ENCODE peak calls at places on chromosomes 7 and 10, in nine cellular contexts. One of them, this sample, is unnamed.

GRCh38 chr7:151726875-151727578 is 149.9 kb downstream of the PRKAG2 start:
- DNase-seq in HCT116: no peak
- DNase-seq in cardiac fibroblast: no peak
- DNase-seq in foreskin fibroblast: no peak
- DNase-seq in breast epithelium: no peak
- DNase-seq in heart left ventricle: no peak
- DNase-seq in bronchial epithelial cell: no peak
- DNase-seq in cardiac muscle cell: no peak
- DNase-seq in activated CD8-positive, alpha-beta T cell treated with anti-CD3 and anti-CD28 coated beads for 36 hours: no peak
- DNase-seq in this sample: no peak

GRCh38 chr7:129317450-129317849 is 92.6 kb downstream of the AHCYL2 start:
- DNase-seq in cardiac fibroblast: no peak
- DNase-seq in bronchial epithelial cell: no peak
- DNase-seq in activated CD8-positive, alpha-beta T cell treated with anti-CD3 and anti-CD28 coated beads for 36 hours: no peak
- DNase-seq in cardiac muscle cell: no peak
- DNase-seq in heart left ventricle: no peak
- DNase-seq in breast epithelium: no peak
- DNase-seq in foreskin fibroblast: no peak
- DNase-seq in HCT116: no peak
- DNase-seq in this sample: no peak

GRCh38 chr7:95897557-95898183 is 125.3 kb downstream of the DYNC1I1 start:
- DNase-seq in cardiac fibroblast: no peak
- DNase-seq in HCT116: no peak
- DNase-seq in activated CD8-positive, alpha-beta T cell treated with anti-CD3 and anti-CD28 coated beads for 36 hours: no peak
- DNase-seq in heart left ventricle: no peak
- DNase-seq in foreskin fibroblast: no peak
- DNase-seq in bronchial epithelial cell: no peak
- DNase-seq in cardiac muscle cell: no peak
- DNase-seq in breast epithelium: no peak
- DNase-seq in this sample: no peak

GRCh38 chr10:79336739-79337138 is 10.5 kb upstream of the PPIF start:
- DNase-seq in cardiac muscle cell: no peak
- DNase-seq in activated CD8-positive, alpha-beta T cell treated with anti-CD3 and anti-CD28 coated beads for 36 hours: no peak
- DNase-seq in cardiac fibroblast: no peak
- DNase-seq in breast epithelium: no peak
- DNase-seq in heart left ventricle: no peak
- DNase-seq in bronchial epithelial cell: no peak
- DNase-seq in HCT116: no peak
- DNase-seq in foreskin fibroblast: no peak
- DNase-seq in this sample: no peak

GRCh38 chr10:76036410-76036940 is 605.1 kb downstream of the LRMDA start:
- DNase-seq in foreskin fibroblast: peak; percentile 48
- DNase-seq in HCT116: peak; percentile 26
- DNase-seq in cardiac fibroblast: peak; percentile 75
- DNase-seq in heart left ventricle: peak; percentile 86
- DNase-seq in cardiac muscle cell: peak; percentile 68
- DNase-seq in bronchial epithelial cell: peak; percentile 50
- DNase-seq in breast epithelium: peak; percentile 52
- DNase-seq in activated CD8-positive, alpha-beta T cell treated with anti-CD3 and anti-CD28 coated beads for 36 hours: peak; percentile 55
- DNase-seq in this sample: no peak

GRCh38 chr10:58064714-58065528 is 202.8 kb downstream of the IPMK start:
- DNase-seq in heart left ventricle: no peak
- DNase-seq in breast epithelium: no peak
- DNase-seq in foreskin fibroblast: peak; percentile 24
- DNase-seq in bronchial epithelial cell: peak; percentile 41
- DNase-seq in cardiac fibroblast: peak; percentile 81
- DNase-seq in activated CD8-positive, alpha-beta T cell treated with anti-CD3 and anti-CD28 coated beads for 36 hours: peak; percentile 16
- DNase-seq in cardiac muscle cell: peak; percentile 51
- DNase-seq in HCT116: peak; percentile 19
- DNase-seq in this sample: no peak

GRCh38 chr10:73998623-73999622 is 1.0 kb downstream of the VCL start:
- DNase-seq in cardiac fibroblast: peak; percentile 85
- DNase-seq in activated CD8-positive, alpha-beta T cell treated with anti-CD3 and anti-CD28 coated beads for 36 hours: peak; percentile 24
- DNase-seq in foreskin fibroblast: peak; percentile 82
- DNase-seq in bronchial epithelial cell: peak; percentile 81
- DNase-seq in heart left ventricle: peak; percentile 73
- DNase-seq in breast epithelium: peak; percentile 80
- DNase-seq in cardiac muscle cell: peak; percentile 65
- DNase-seq in HCT116: peak; percentile 34
- DNase-seq in this sample: peak; percentile 85

GRCh38 chr10:118459642-118460193 is 117.6 kb upstream of the FAM204A start:
- DNase-seq in HCT116: peak; percentile 73
- DNase-seq in cardiac fibroblast: peak; percentile 67
- DNase-seq in cardiac muscle cell: peak; percentile 78
- DNase-seq in foreskin fibroblast: peak; percentile 47
- DNase-seq in bronchial epithelial cell: peak; percentile 65
- DNase-seq in heart left ventricle: no peak
- DNase-seq in breast epithelium: peak; percentile 32
- DNase-seq in activated CD8-positive, alpha-beta T cell treated with anti-CD3 and anti-CD28 coated beads for 36 hours: peak; percentile 72
- DNase-seq in this sample: no peak

GRCh38 chr10:46328853-46329689 is 42.3 kb downstream of the ANTXRL start:
- DNase-seq in activated CD8-positive, alpha-beta T cell treated with anti-CD3 and anti-CD28 coated beads for 36 hours: no peak
- DNase-seq in cardiac fibroblast: no peak
- DNase-seq in foreskin fibroblast: no peak
- DNase-seq in cardiac muscle cell: no peak
- DNase-seq in heart left ventricle: no peak
- DNase-seq in HCT116: no peak
- DNase-seq in breast epithelium: no peak
- DNase-seq in bronchial epithelial cell: no peak
- DNase-seq in this sample: no peak

GRCh38 chr7:43880596-43880995 is 11.3 kb upstream of the MRPS24 start:
- DNase-seq in bronchial epithelial cell: no peak
- DNase-seq in HCT116: no peak
- DNase-seq in heart left ventricle: no peak
- DNase-seq in activated CD8-positive, alpha-beta T cell treated with anti-CD3 and anti-CD28 coated beads for 36 hours: no peak
- DNase-seq in breast epithelium: no peak
- DNase-seq in foreskin fibroblast: no peak
- DNase-seq in cardiac muscle cell: no peak
- DNase-seq in cardiac fibroblast: no peak
- DNase-seq in this sample: no peak

GRCh38 chr10:46236941-46237681 is 49.7 kb upstream of the ANTXRL start:
- DNase-seq in HCT116: no peak
- DNase-seq in cardiac fibroblast: no peak
- DNase-seq in foreskin fibroblast: no peak
- DNase-seq in activated CD8-positive, alpha-beta T cell treated with anti-CD3 and anti-CD28 coated beads for 36 hours: no peak
- DNase-seq in bronchial epithelial cell: no peak
- DNase-seq in heart left ventricle: no peak
- DNase-seq in cardiac muscle cell: no peak
- DNase-seq in breast epithelium: no peak
- DNase-seq in this sample: no peak

GRCh38 chr7:116582806-116583444 is 58.1 kb downstream of the CAV1 start:
- DNase-seq in cardiac fibroblast: peak; percentile 94
- DNase-seq in foreskin fibroblast: peak; percentile 84
- DNase-seq in breast epithelium: no peak
- DNase-seq in HCT116: no peak
- DNase-seq in activated CD8-positive, alpha-beta T cell treated with anti-CD3 and anti-CD28 coated beads for 36 hours: peak; percentile 12
- DNase-seq in bronchial epithelial cell: no peak
- DNase-seq in heart left ventricle: no peak
- DNase-seq in cardiac muscle cell: no peak
- DNase-seq in this sample: no peak

GRCh38 chr10:6721964-6722615 is 142.0 kb upstream of the PRKCQ start:
- DNase-seq in cardiac fibroblast: peak; percentile 83
- DNase-seq in cardiac muscle cell: no peak
- DNase-seq in bronchial epithelial cell: peak; percentile 93
- DNase-seq in HCT116: peak; percentile 62
- DNase-seq in foreskin fibroblast: peak; percentile 96
- DNase-seq in heart left ventricle: no peak
- DNase-seq in activated CD8-positive, alpha-beta T cell treated with anti-CD3 and anti-CD28 coated beads for 36 hours: no peak
- DNase-seq in breast epithelium: peak; percentile 32
- DNase-seq in this sample: peak; percentile 59

GRCh38 chr10:97196213-97197029 is 10.7 kb upstream of the SLIT1 start:
- DNase-seq in breast epithelium: no peak
- DNase-seq in cardiac fibroblast: peak; percentile 62
- DNase-seq in bronchial epithelial cell: peak; percentile 48
- DNase-seq in foreskin fibroblast: peak; percentile 39
- DNase-seq in HCT116: peak; percentile 45
- DNase-seq in cardiac muscle cell: peak; percentile 87
- DNase-seq in heart left ventricle: peak; percentile 77
- DNase-seq in activated CD8-positive, alpha-beta T cell treated with anti-CD3 and anti-CD28 coated beads for 36 hours: peak; percentile 81
- DNase-seq in this sample: no peak

GRCh38 chr7:134355004-134355525 is 38.3 kb upstream of the SLC35B4 start:
- DNase-seq in activated CD8-positive, alpha-beta T cell treated with anti-CD3 and anti-CD28 coated beads for 36 hours: no peak
- DNase-seq in cardiac muscle cell: no peak
- DNase-seq in HCT116: no peak
- DNase-seq in foreskin fibroblast: no peak
- DNase-seq in heart left ventricle: no peak
- DNase-seq in bronchial epithelial cell: no peak
- DNase-seq in breast epithelium: no peak
- DNase-seq in cardiac fibroblast: no peak
- DNase-seq in this sample: no peak

GRCh38 chr7:134936893-134937520 is 49.3 kb upstream of the AGBL3 start:
- DNase-seq in bronchial epithelial cell: no peak
- DNase-seq in cardiac muscle cell: no peak
- DNase-seq in cardiac fibroblast: no peak
- DNase-seq in foreskin fibroblast: no peak
- DNase-seq in activated CD8-positive, alpha-beta T cell treated with anti-CD3 and anti-CD28 coated beads for 36 hours: no peak
- DNase-seq in breast epithelium: no peak
- DNase-seq in heart left ventricle: no peak
- DNase-seq in HCT116: no peak
- DNase-seq in this sample: no peak

DNA sequence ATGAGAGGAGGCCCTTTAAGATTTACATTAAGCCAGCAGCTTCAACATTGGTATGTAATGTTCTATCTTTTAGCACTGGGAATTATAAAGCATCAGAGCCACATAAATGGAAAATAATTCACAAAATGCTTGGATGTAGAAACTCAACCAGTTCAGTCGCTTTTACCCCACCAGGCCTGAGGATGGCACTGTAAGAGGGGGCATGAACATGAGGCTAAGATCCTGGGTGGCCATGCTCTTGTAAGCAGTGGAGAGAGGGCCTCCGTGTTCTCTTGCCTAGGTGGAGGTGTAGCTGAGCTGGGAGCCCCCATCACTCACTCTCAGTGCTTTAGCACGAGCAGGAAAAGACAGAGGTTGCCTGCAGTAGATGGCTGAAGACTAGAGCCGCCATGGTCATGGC is 238.8 kb downstream of the FANK1 start:
- DNase-seq in HCT116: no peak
- DNase-seq in cardiac muscle cell: no peak
- DNase-seq in heart left ventricle: no peak
- DNase-seq in foreskin fibroblast: no peak
- DNase-seq in activated CD8-positive, alpha-beta T cell treated with anti-CD3 and anti-CD28 coated beads for 36 hours: no peak
- DNase-seq in breast epithelium: no peak
- DNase-seq in cardiac fibroblast: peak; percentile 37
- DNase-seq in bronchial epithelial cell: no peak
- DNase-seq in this sample: no peak
- TF ChIP-seq CTCF in HCT116: peak; percentile 52
- TF ChIP-seq CTCF in cardiac muscle cell: peak; percentile 18
- TF ChIP-seq CTCF in heart left ventricle: no peak
- TF ChIP-seq CTCF in foreskin fibroblast: no peak
- TF ChIP-seq CTCF in activated CD8-positive, alpha-beta T cell treated with anti-CD3 and anti-CD28 coated beads for 36 hours: no peak
- TF ChIP-seq CTCF in breast epithelium: no peak
- TF ChIP-seq CTCF in cardiac fibroblast: no peak
- TF ChIP-seq CTCF in bronchial epithelial cell: no peak
- TF ChIP-seq CTCF in this sample: no peak

GRCh38 chr7:29297194-29297890 is 102.8 kb downstream of the CHN2 start:
- DNase-seq in cardiac muscle cell: no peak
- DNase-seq in bronchial epithelial cell: no peak
- DNase-seq in foreskin fibroblast: no peak
- DNase-seq in cardiac fibroblast: no peak
- DNase-seq in breast epithelium: no peak
- DNase-seq in heart left ventricle: no peak
- DNase-seq in activated CD8-positive, alpha-beta T cell treated with anti-CD3 and anti-CD28 coated beads for 36 hours: peak; percentile 16
- DNase-seq in HCT116: no peak
- DNase-seq in this sample: no peak
- TF ChIP-seq CTCF in cardiac muscle cell: peak; percentile 18
- TF ChIP-seq CTCF in bronchial epithelial cell: no peak
- TF ChIP-seq CTCF in foreskin fibroblast: peak; percentile 13
- TF ChIP-seq CTCF in cardiac fibroblast: peak; percentile 11
- TF ChIP-seq CTCF in breast epithelium: no peak
- TF ChIP-seq CTCF in heart left ventricle: no peak
- TF ChIP-seq CTCF in activated CD8-positive, alpha-beta T cell treated with anti-CD3 and anti-CD28 coated beads for 36 hours: peak; percentile 39
- TF ChIP-seq CTCF in HCT116: peak; percentile 60
- TF ChIP-seq CTCF in this sample: no peak

GRCh38 chr10:89959433-89960110 is 258.2 kb downstream of the KIF20B start:
- DNase-seq in foreskin fibroblast: no peak
- DNase-seq in HCT116: no peak
- DNase-seq in bronchial epithelial cell: no peak
- DNase-seq in cardiac muscle cell: no peak
- DNase-seq in activated CD8-positive, alpha-beta T cell treated with anti-CD3 and anti-CD28 coated beads for 36 hours: no peak
- DNase-seq in heart left ventricle: no peak
- DNase-seq in breast epithelium: no peak
- DNase-seq in cardiac fibroblast: no peak
- DNase-seq in this sample: no peak

GRCh38 chr10:89952314-89952713 is 250.9 kb downstream of the KIF20B start:
- DNase-seq in HCT116: no peak
- DNase-seq in breast epithelium: no peak
- DNase-seq in cardiac fibroblast: no peak
- DNase-seq in bronchial epithelial cell: no peak
- DNase-seq in heart left ventricle: no peak
- DNase-seq in cardiac muscle cell: no peak
- DNase-seq in activated CD8-positive, alpha-beta T cell treated with anti-CD3 and anti-CD28 coated beads for 36 hours: no peak
- DNase-seq in foreskin fibroblast: no peak
- DNase-seq in this sample: no peak

GRCh38 chr10:89954787-89955566 is 253.6 kb downstream of the KIF20B start:
- DNase-seq in cardiac fibroblast: peak; percentile 22
- DNase-seq in heart left ventricle: no peak
- DNase-seq in breast epithelium: no peak
- DNase-seq in bronchial epithelial cell: peak; percentile 18
- DNase-seq in cardiac muscle cell: no peak
- DNase-seq in HCT116: no peak
- DNase-seq in activated CD8-positive, alpha-beta T cell treated with anti-CD3 and anti-CD28 coated beads for 36 hours: no peak
- DNase-seq in foreskin fibroblast: no peak
- DNase-seq in this sample: no peak
- TF ChIP-seq CTCF in cardiac fibroblast: peak; percentile 29
- TF ChIP-seq CTCF in heart left ventricle: peak; percentile 37
- TF ChIP-seq CTCF in breast epithelium: no peak
- TF ChIP-seq CTCF in bronchial epithelial cell: peak; percentile 0
- TF ChIP-seq CTCF in cardiac muscle cell: peak; percentile 37
- TF ChIP-seq CTCF in HCT116: peak; percentile 64
- TF ChIP-seq CTCF in activated CD8-positive, alpha-beta T cell treated with anti-CD3 and anti-CD28 coated beads for 36 hours: peak; percentile 50
- TF ChIP-seq CTCF in foreskin fibroblast: no peak
- TF ChIP-seq CTCF in this sample: peak; percentile 77

GRCh38 chr7:1122832-1123501 is 35.1 kb downstream of the GPER1 start:
- DNase-seq in foreskin fibroblast: no peak
- DNase-seq in heart left ventricle: peak; percentile 83
- DNase-seq in activated CD8-positive, alpha-beta T cell treated with anti-CD3 and anti-CD28 coated beads for 36 hours: no peak
- DNase-seq in breast epithelium: no peak
- DNase-seq in bronchial epithelial cell: no peak
- DNase-seq in HCT116: no peak
- DNase-seq in cardiac muscle cell: no peak
- DNase-seq in cardiac fibroblast: peak; percentile 5
- DNase-seq in this sample: no peak

GRCh38 chr7:1121886-1122831 is 34.2 kb downstream of the GPER1 start:
- DNase-seq in activated CD8-positive, alpha-beta T cell treated with anti-CD3 and anti-CD28 coated beads for 36 hours: no peak
- DNase-seq in cardiac muscle cell: no peak
- DNase-seq in bronchial epithelial cell: no peak
- DNase-seq in HCT116: no peak
- DNase-seq in heart left ventricle: no peak
- DNase-seq in foreskin fibroblast: no peak
- DNase-seq in cardiac fibroblast: peak; percentile 12
- DNase-seq in breast epithelium: no peak
- DNase-seq in this sample: no peak

GRCh38 chr7:1124164-1124563 is 35.8 kb downstream of the ZFAND2A start:
- DNase-seq in foreskin fibroblast: no peak
- DNase-seq in breast epithelium: no peak
- DNase-seq in HCT116: no peak
- DNase-seq in heart left ventricle: no peak
- DNase-seq in cardiac fibroblast: no peak
- DNase-seq in cardiac muscle cell: no peak
- DNase-seq in activated CD8-positive, alpha-beta T cell treated with anti-CD3 and anti-CD28 coated beads for 36 hours: no peak
- DNase-seq in bronchial epithelial cell: no peak
- DNase-seq in this sample: no peak

GRCh38 chr7:1124816-1125602 is 35.0 kb downstream of the ZFAND2A start:
- DNase-seq in HCT116: no peak
- DNase-seq in bronchial epithelial cell: peak; percentile 10
- DNase-seq in foreskin fibroblast: no peak
- DNase-seq in cardiac muscle cell: no peak
- DNase-seq in heart left ventricle: no peak
- DNase-seq in activated CD8-positive, alpha-beta T cell treated with anti-CD3 and anti-CD28 coated beads for 36 hours: no peak
- DNase-seq in cardiac fibroblast: peak; percentile 41
- DNase-seq in breast epithelium: no peak
- DNase-seq in this sample: no peak

GRCh38 chr7:1123721-1124120 is 35.8 kb downstream of the GPER1 start:
- DNase-seq in cardiac fibroblast: peak; percentile 80
- DNase-seq in cardiac muscle cell: peak; percentile 81
- DNase-seq in HCT116: no peak
- DNase-seq in foreskin fibroblast: no peak
- DNase-seq in bronchial epithelial cell: no peak
- DNase-seq in activated CD8-positive, alpha-beta T cell treated with anti-CD3 and anti-CD28 coated beads for 36 hours: no peak
- DNase-seq in heart left ventricle: peak; percentile 90
- DNase-seq in breast epithelium: no peak
- DNase-seq in this sample: no peak
- TF ChIP-seq CTCF in cardiac fibroblast: peak; percentile 81
- TF ChIP-seq CTCF in cardiac muscle cell: peak; percentile 76
- TF ChIP-seq CTCF in HCT116: peak; percentile 19
- TF ChIP-seq CTCF in foreskin fibroblast: peak; percentile 19
- TF ChIP-seq CTCF in bronchial epithelial cell: peak; percentile 21
- TF ChIP-seq CTCF in activated CD8-positive, alpha-beta T cell treated with anti-CD3 and anti-CD28 coated beads for 36 hours: no peak
- TF ChIP-seq CTCF in heart left ventricle: peak; percentile 50
- TF ChIP-seq CTCF in breast epithelium: peak; percentile 49
- TF ChIP-seq CTCF in this sample: no peak

This sample was measured in RWPE2.